ENCODE peak calls at places on chromosomes 7 and 10, in seven cellular contexts. X is CD8-positive, alpha-beta T cell; F is heart left ventricle; O is astrocyte; N is WERI-Rb-1; R is BJ; K is HFF-Myc. W is an unnamed sample.
A peak's percentile ranks its signal among the peaks of the same experiment; 100 is the strongest.

GRCh38 chr7:45088821-45089313 is at the start of gene NACAD:
- DNase-seq in X (peak; percentile 46), F (peak; percentile 71), O (peak; percentile 19), N (peak; percentile 54), R (no peak), K (no peak), W (peak; percentile 11)

GRCh38 chr10:42975558-42976352 is 101.1 kb upstream of the RET start:
- DNase-seq in X (peak; percentile 2), F (peak; percentile 20), O (no peak), N (peak; percentile 33), R (no peak), K (no peak), W (no peak)

GRCh38 chr7:142440219-142441073 is 182.6 kb upstream of the PRSS58 start:
- DNase-seq in X (no peak), F (no peak), O (peak; percentile 80), N (no peak), R (peak; percentile 48), K (peak; percentile 85), W (peak; percentile 70)

GRCh38 chr10:17616403-17617030 is 657 bp downstream of the HACD1 start:
- DNase-seq in X (peak; percentile 19), F (peak; percentile 92), O (peak; percentile 36), N (peak; percentile 41), R (no peak), K (no peak), W (peak; percentile 43)

GRCh38 chr10:121690152-121690551 is 91.9 kb upstream of the FGFR2 start:
- DNase-seq in X (no peak), F (no peak), O (no peak), N (no peak), R (no peak), K (no peak), W (no peak)

GRCh38 chr10:59079386-59080226 is 96.8 kb upstream of the PHYHIPL start:
- DNase-seq in X (no peak), F (no peak), O (peak; percentile 84), N (no peak), R (peak; percentile 25), K (peak; percentile 75), W (peak; percentile 90)

GRCh38 chr7:111743244-111743852 is 181.1 kb upstream of the IMMP2L start:
- DNase-seq in X (no peak), F (no peak), O (no peak), N (no peak), R (no peak), K (no peak), W (no peak)

GRCh38 chr10:24503627-24504320 is 219.9 kb downstream of the ARHGAP21 start:
- DNase-seq in X (no peak), F (peak; percentile 46), O (peak; percentile 78), N (peak; percentile 43), R (no peak), K (no peak), W (peak; percentile 56)

GRCh38 chr10:125263551-125263950 is 103.2 kb upstream of the CTBP2 start:
- DNase-seq in X (no peak), F (no peak), O (peak; percentile 60), N (no peak), R (peak; percentile 16), K (no peak), W (no peak)

GRCh38 chr7:30412810-30413504 is 65.6 kb downstream of the NOD1 start:
- DNase-seq in X (peak; percentile 13), F (no peak), O (peak; percentile 71), N (peak; percentile 33), R (peak; percentile 42), K (peak; percentile 81), W (peak; percentile 90)

GRCh38 chr7:150377116-150377979 is 1.8 kb upstream of the ZNF775 start:
- DNase-seq in X (no peak), F (no peak), O (no peak), N (no peak), R (no peak), K (no peak), W (no peak)

GRCh38 chr10:133391761-133392518 is 2.0 kb upstream of the MTG1 start:
- DNase-seq in X (no peak), F (no peak), O (no peak), N (no peak), R (no peak), K (no peak), W (no peak)

GRCh38 chr7:150934045-150934766 is 43.9 kb downstream of the KCNH2 start:
- DNase-seq in X (no peak), F (no peak), O (no peak), N (peak; percentile 61), R (no peak), K (no peak), W (no peak)

GRCh38 chr10:86957471-86958108 is at the start of gene MMRN2:
- DNase-seq in X (no peak), F (peak; percentile 58), O (no peak), N (no peak), R (no peak), K (no peak), W (no peak)

GRCh38 chr7:116426428-116427156 is 72.9 kb upstream of the CAV2 start:
- DNase-seq in X (no peak), F (no peak), O (peak; percentile 83), N (no peak), R (peak; percentile 59), K (peak; percentile 83), W (peak; percentile 89)

GRCh38 chr10:44994752-44995530 is 5.8 kb upstream of the ZNF22 start:
- DNase-seq in X (no peak), F (peak; percentile 34), O (no peak), N (no peak), R (no peak), K (no peak), W (no peak)

GRCh38 chr7:47638679-47639306 is 56.9 kb upstream of the TNS3 start:
- DNase-seq in X (no peak), F (no peak), O (peak; percentile 75), N (no peak), R (no peak), K (no peak), W (peak; percentile 81)

GRCh38 chr10:66180651-66181318 is 745.1 kb upstream of the LRRTM3 start:
- DNase-seq in X (no peak), F (no peak), O (peak; percentile 18), N (peak; percentile 16), R (peak; percentile 3), K (peak; percentile 24), W (peak; percentile 67)

DNA sequence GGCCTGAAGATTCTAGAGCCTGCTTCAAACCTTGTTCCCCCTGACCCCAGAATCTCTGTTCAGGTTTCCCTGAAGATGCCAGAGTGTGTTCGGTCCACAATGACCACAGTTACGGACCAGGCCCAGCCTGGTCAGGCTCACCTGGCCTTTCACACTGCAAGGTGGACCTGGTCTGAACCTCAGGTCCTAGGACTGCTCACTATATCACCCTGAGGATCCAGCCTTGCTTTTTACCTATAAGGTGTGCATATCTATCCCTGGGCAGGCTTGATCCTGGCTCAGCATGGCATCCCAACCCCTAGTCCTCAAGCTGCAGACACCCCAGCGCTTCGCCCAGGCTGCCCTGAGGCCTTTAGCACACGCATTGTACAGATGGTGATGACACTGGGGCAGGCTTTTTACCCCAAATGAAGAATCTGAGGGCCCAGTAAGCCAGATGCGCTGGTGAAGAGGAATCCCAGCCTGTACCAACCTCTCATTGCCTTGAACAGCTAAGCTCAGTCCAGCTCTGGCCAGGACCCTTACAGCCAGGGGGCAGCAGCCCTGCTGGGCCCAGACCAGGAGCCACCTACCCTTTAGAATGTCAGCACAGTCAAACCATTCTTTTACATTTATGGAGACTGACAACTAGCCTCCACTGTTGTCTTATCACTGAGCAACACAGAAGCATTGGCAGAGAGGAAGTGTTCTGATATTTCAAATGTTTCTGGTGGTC is 28.0 kb downstream of the MAT1A start:
- DNase-seq in X (no peak), F (no peak), O (no peak), N (no peak), R (no peak), K (no peak), W (no peak)
- TF ChIP-seq CTCF in X (no peak), F (no peak), O (no peak), N (peak; percentile 40), R (no peak), K (no peak), W (no peak)

DNA sequence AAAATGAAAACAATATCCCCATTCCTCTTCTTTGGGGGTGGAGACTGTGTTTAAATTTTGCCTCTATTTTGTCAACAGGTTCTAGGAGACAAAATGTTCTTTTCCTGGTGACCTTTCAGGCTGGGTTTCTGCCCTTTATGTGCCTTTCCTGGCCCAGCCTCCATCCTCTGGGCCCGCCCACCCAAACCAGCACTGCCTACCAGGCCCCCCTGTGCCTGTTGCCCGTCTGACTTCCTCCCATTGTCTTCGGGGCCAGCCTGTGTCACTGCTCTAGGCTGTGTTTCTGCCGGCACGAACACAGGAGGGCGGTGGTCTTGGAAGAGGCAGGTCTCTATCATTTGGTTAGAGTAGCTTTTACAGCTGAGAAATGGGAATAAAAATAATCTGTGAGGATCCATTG is 13.9 kb downstream of the TSPAN14 start:
- DNase-seq in X (peak; percentile 77), F (peak; percentile 78), O (no peak), N (no peak), R (no peak), K (no peak), W (no peak)
- H3K4me3 ChIP-seq in X (peak overlapping the region; percentile 46), F (no peak overlapping the region), O (no peak overlapping the region), N (no peak overlapping the region), R (no peak overlapping the region), K (no peak overlapping the region), W (no peak overlapping the region)

GRCh38 chr10:101029520-101030309 is 1.2 kb downstream of the PDZD7 start:
- DNase-seq in X (no peak), F (no peak), O (no peak), N (no peak), R (no peak), K (no peak), W (no peak)
- TF ChIP-seq CTCF in X (no peak), F (no peak), O (no peak), N (peak; percentile 61), R (peak; percentile 20), K (peak; percentile 18), W (peak; percentile 16)

GRCh38 chr10:52232561-52233350 is 81.3 kb upstream of the DKK1 start:
- DNase-seq in X (no peak), F (no peak), O (no peak), N (no peak), R (no peak), K (no peak), W (no peak)
- H3K4me3 ChIP-seq in X (no peak overlapping the region), F (no peak overlapping the region), O (no peak overlapping the region), N (no peak overlapping the region), R (no peak overlapping the region), K (no peak overlapping the region), W (no peak overlapping the region)

GRCh38 chr10:81013771-81014170 is 476.1 kb downstream of the SH2D4B start:
- DNase-seq in X (no peak), F (no peak), O (no peak), N (peak; percentile 68), R (no peak), K (no peak), W (no peak)

GRCh38 chr10:81021428-81022129 is 483.9 kb downstream of the SH2D4B start:
- DNase-seq in X (no peak), F (no peak), O (no peak), N (no peak), R (no peak), K (no peak), W (no peak)

GRCh38 chr10:81018898-81019890 is 481.5 kb downstream of the SH2D4B start:
- DNase-seq in X (no peak), F (no peak), O (peak; percentile 16), N (peak; percentile 52), R (no peak), K (no peak), W (peak; percentile 25)
- TF ChIP-seq CTCF in X (peak; percentile 22), F (peak; percentile 57), O (peak; percentile 77), N (peak; percentile 78), R (peak; percentile 53), K (peak; percentile 63), W (peak; percentile 51)

DNA sequence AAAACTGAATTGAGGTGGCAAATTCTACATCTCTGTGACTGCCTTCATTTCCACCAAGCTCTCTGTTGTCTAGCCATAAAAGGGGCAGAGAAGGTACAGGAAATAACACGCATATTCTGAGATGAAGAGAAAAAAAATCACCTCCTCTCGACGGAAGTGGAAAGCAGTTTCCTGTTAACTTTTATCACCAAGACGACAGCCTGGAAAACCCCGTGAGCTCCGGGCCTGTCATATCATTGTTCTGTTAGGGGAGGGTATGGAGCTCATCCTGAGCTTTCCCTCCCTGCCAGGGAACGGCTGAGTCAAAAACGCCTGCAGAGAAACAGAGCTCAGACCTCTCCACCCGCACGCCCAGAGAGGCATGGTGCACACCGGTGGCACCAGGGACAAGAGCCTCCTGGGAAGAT is 200.3 kb downstream of the PRPF18 start:
- DNase-seq in X (peak; percentile 75), F (peak; percentile 27), O (peak; percentile 52), N (no peak), R (no peak), K (no peak), W (no peak)
- H3K4me3 ChIP-seq in X (peak overlapping the region; percentile 28), F (no peak overlapping the region), O (no peak overlapping the region), N (no peak overlapping the region), R (no peak overlapping the region), K (no peak overlapping the region), W (no peak overlapping the region)

W was measured in fibroblast of the aortic adventitia.